ENCODE peak calls at places on chromosomes 7 and 10, in seven cellular contexts. D is NAMALWA; R is cardiac fibroblast; T is activated CD4-positive, alpha-beta T cell treated with anti-CD3 and anti-CD28 coated beads, Interleukin-2, amount 10 ng/mL, durations not matched to agents 7 days and 5 days; U is Calu3; J is G401; C is AG09309. I is an unnamed sample.

GRCh38 chr7:116863168-116863670 is 832 bp downstream of the CAPZA2 start:
- DNase-seq in D (peak), R (peak), T (no peak), U (peak), J (peak), C (no peak), I (no peak)

GRCh38 chr10:69472544-69472943 is 21.3 kb downstream of the TSPAN15 start:
- DNase-seq in D (no peak), R (peak), T (no peak), U (no peak), J (no peak), C (no peak), I (peak)

GRCh38 chr10:117370205-117370604 is 5.0 kb downstream of the PDZD8 start:
- DNase-seq in D (no peak), R (peak), T (no peak), U (no peak), J (no peak), C (no peak), I (no peak)

GRCh38 chr7:45153238-45153637 is 4.4 kb upstream of the RAMP3 start:
- DNase-seq in D (peak), R (no peak), T (no peak), U (no peak), J (no peak), C (no peak), I (no peak)

GRCh38 chr7:140678081-140678815 is 5.5 kb downstream of the ADCK2 start:
- DNase-seq in D (no peak), R (no peak), T (no peak), U (no peak), J (no peak), C (no peak), I (no peak)

GRCh38 chr10:76647276-76647675 is 990.3 kb downstream of the KCNMA1 start:
- DNase-seq in D (no peak), R (no peak), T (no peak), U (no peak), J (no peak), C (no peak), I (no peak)

GRCh38 chr7:1340640-1341360 is 108.1 kb downstream of the UNCX start:
- DNase-seq in D (no peak), R (no peak), T (no peak), U (no peak), J (no peak), C (no peak), I (no peak)

GRCh38 chr10:43130756-43131155 is 7.5 kb upstream of the CSGALNACT2 start:
- DNase-seq in D (no peak), R (no peak), T (peak), U (no peak), J (no peak), C (no peak), I (no peak)

GRCh38 chr10:48655426-48656240 is 29.0 kb upstream of the WDFY4 start:
- DNase-seq in D (no peak), R (peak), T (no peak), U (peak), J (peak), C (no peak), I (no peak)

GRCh38 chr7:154905615-154906014 is 97.3 kb downstream of the PAXIP1 start:
- DNase-seq in D (no peak), R (no peak), T (no peak), U (no peak), J (no peak), C (no peak), I (no peak)

GRCh38 chr7:155844019-155844453 is 31.8 kb upstream of the SHH start:
- DNase-seq in D (no peak), R (peak), T (no peak), U (peak), J (no peak), C (no peak), I (no peak)

GRCh38 chr7:137439829-137440433 is 96.4 kb upstream of the PTN start:
- DNase-seq in D (no peak), R (no peak), T (no peak), U (no peak), J (no peak), C (no peak), I (no peak)

GRCh38 chr7:20331231-20331880 is 656 bp downstream of the ITGB8 start:
- DNase-seq in D (no peak), R (peak), T (peak), U (no peak), J (peak), C (no peak), I (no peak)

I was measured in GDM1.